ENCODE peak calls at places on chromosomes 6 and 20, in ten cellular contexts. One of them, this sample, is unnamed.

GRCh38 chr6:109702797-109703196 is 11.7 kb downstream of the FIG4 start:
- DNase-seq in stimulated activated CD8-positive, alpha-beta memory T cell treated with anti-CD3 and anti-CD28 coated beads, Interleukin-7, amount 100 ng/mL, for 24 hours: no peak
- DNase-seq in activated T-helper 2 cell treated with anti-CD3 and anti-CD28 coated beads, Interferon-gamma antibody, Interleukin-2, Interleukin-4, amounts not matched to agents 10 μg/mL and 5 μg/mL and 100 μg/mL, durations not matched to agents 14 hours and 24 hours and 36 hours: no peak
- DNase-seq in left colon: no peak
- DNase-seq in stimulated activated naive CD4-positive, alpha-beta T cell: no peak
- DNase-seq in skeletal muscle cell: no peak
- DNase-seq in type B pancreatic cell: no peak
- DNase-seq in effector CD4-positive, alpha-beta T cell: no peak
- DNase-seq in hippocampal formation: no peak
- DNase-seq in AG08396: no peak
- DNase-seq in this sample: no peak

GRCh38 chr6:157644043-157644810 is 178.8 kb upstream of the SNX9 start:
- DNase-seq in stimulated activated CD8-positive, alpha-beta memory T cell treated with anti-CD3 and anti-CD28 coated beads, Interleukin-7, amount 100 ng/mL, for 24 hours: no peak
- DNase-seq in activated T-helper 2 cell treated with anti-CD3 and anti-CD28 coated beads, Interferon-gamma antibody, Interleukin-2, Interleukin-4, amounts not matched to agents 10 μg/mL and 5 μg/mL and 100 μg/mL, durations not matched to agents 14 hours and 24 hours and 36 hours: no peak
- DNase-seq in left colon: no peak
- DNase-seq in stimulated activated naive CD4-positive, alpha-beta T cell: no peak
- DNase-seq in skeletal muscle cell: no peak
- DNase-seq in type B pancreatic cell: no peak
- DNase-seq in effector CD4-positive, alpha-beta T cell: no peak
- DNase-seq in hippocampal formation: no peak
- DNase-seq in AG08396: peak
- DNase-seq in this sample: peak

GRCh38 chr6:145539831-145540230 is 195.5 kb downstream of the EPM2A start:
- DNase-seq in stimulated activated CD8-positive, alpha-beta memory T cell treated with anti-CD3 and anti-CD28 coated beads, Interleukin-7, amount 100 ng/mL, for 24 hours: no peak
- DNase-seq in activated T-helper 2 cell treated with anti-CD3 and anti-CD28 coated beads, Interferon-gamma antibody, Interleukin-2, Interleukin-4, amounts not matched to agents 10 μg/mL and 5 μg/mL and 100 μg/mL, durations not matched to agents 14 hours and 24 hours and 36 hours: no peak
- DNase-seq in left colon: no peak
- DNase-seq in stimulated activated naive CD4-positive, alpha-beta T cell: no peak
- DNase-seq in skeletal muscle cell: no peak
- DNase-seq in type B pancreatic cell: no peak
- DNase-seq in effector CD4-positive, alpha-beta T cell: no peak
- DNase-seq in hippocampal formation: no peak
- DNase-seq in AG08396: no peak
- DNase-seq in this sample: no peak

GRCh38 chr6:153944197-153944596 is 94.8 kb upstream of the OPRM1 start:
- DNase-seq in stimulated activated CD8-positive, alpha-beta memory T cell treated with anti-CD3 and anti-CD28 coated beads, Interleukin-7, amount 100 ng/mL, for 24 hours: no peak
- DNase-seq in activated T-helper 2 cell treated with anti-CD3 and anti-CD28 coated beads, Interferon-gamma antibody, Interleukin-2, Interleukin-4, amounts not matched to agents 10 μg/mL and 5 μg/mL and 100 μg/mL, durations not matched to agents 14 hours and 24 hours and 36 hours: no peak
- DNase-seq in left colon: no peak
- DNase-seq in stimulated activated naive CD4-positive, alpha-beta T cell: no peak
- DNase-seq in skeletal muscle cell: no peak
- DNase-seq in type B pancreatic cell: no peak
- DNase-seq in effector CD4-positive, alpha-beta T cell: no peak
- DNase-seq in hippocampal formation: no peak
- DNase-seq in AG08396: no peak
- DNase-seq in this sample: no peak

GRCh38 chr20:52313335-52313963 is 121.9 kb upstream of the ZFP64 start:
- DNase-seq in stimulated activated CD8-positive, alpha-beta memory T cell treated with anti-CD3 and anti-CD28 coated beads, Interleukin-7, amount 100 ng/mL, for 24 hours: no peak
- DNase-seq in activated T-helper 2 cell treated with anti-CD3 and anti-CD28 coated beads, Interferon-gamma antibody, Interleukin-2, Interleukin-4, amounts not matched to agents 10 μg/mL and 5 μg/mL and 100 μg/mL, durations not matched to agents 14 hours and 24 hours and 36 hours: no peak
- DNase-seq in left colon: no peak
- DNase-seq in stimulated activated naive CD4-positive, alpha-beta T cell: no peak
- DNase-seq in skeletal muscle cell: no peak
- DNase-seq in type B pancreatic cell: no peak
- DNase-seq in effector CD4-positive, alpha-beta T cell: no peak
- DNase-seq in hippocampal formation: peak
- DNase-seq in AG08396: peak
- DNase-seq in this sample: no peak

GRCh38 chr6:5967594-5967993 is 39.1 kb downstream of the NRN1 start:
- DNase-seq in stimulated activated CD8-positive, alpha-beta memory T cell treated with anti-CD3 and anti-CD28 coated beads, Interleukin-7, amount 100 ng/mL, for 24 hours: no peak
- DNase-seq in activated T-helper 2 cell treated with anti-CD3 and anti-CD28 coated beads, Interferon-gamma antibody, Interleukin-2, Interleukin-4, amounts not matched to agents 10 μg/mL and 5 μg/mL and 100 μg/mL, durations not matched to agents 14 hours and 24 hours and 36 hours: no peak
- DNase-seq in left colon: no peak
- DNase-seq in stimulated activated naive CD4-positive, alpha-beta T cell: no peak
- DNase-seq in skeletal muscle cell: no peak
- DNase-seq in type B pancreatic cell: no peak
- DNase-seq in effector CD4-positive, alpha-beta T cell: no peak
- DNase-seq in hippocampal formation: no peak
- DNase-seq in AG08396: no peak
- DNase-seq in this sample: no peak

GRCh38 chr6:43020847-43021246 is 576 bp upstream of the RRP36 start:
- DNase-seq in stimulated activated CD8-positive, alpha-beta memory T cell treated with anti-CD3 and anti-CD28 coated beads, Interleukin-7, amount 100 ng/mL, for 24 hours: no peak
- DNase-seq in activated T-helper 2 cell treated with anti-CD3 and anti-CD28 coated beads, Interferon-gamma antibody, Interleukin-2, Interleukin-4, amounts not matched to agents 10 μg/mL and 5 μg/mL and 100 μg/mL, durations not matched to agents 14 hours and 24 hours and 36 hours: no peak
- DNase-seq in left colon: no peak
- DNase-seq in stimulated activated naive CD4-positive, alpha-beta T cell: no peak
- DNase-seq in skeletal muscle cell: no peak
- DNase-seq in type B pancreatic cell: no peak
- DNase-seq in effector CD4-positive, alpha-beta T cell: no peak
- DNase-seq in hippocampal formation: no peak
- DNase-seq in AG08396: peak
- DNase-seq in this sample: no peak

GRCh38 chr6:96837138-96837971 is at the start of gene GPR63:
- DNase-seq in stimulated activated CD8-positive, alpha-beta memory T cell treated with anti-CD3 and anti-CD28 coated beads, Interleukin-7, amount 100 ng/mL, for 24 hours: peak
- DNase-seq in activated T-helper 2 cell treated with anti-CD3 and anti-CD28 coated beads, Interferon-gamma antibody, Interleukin-2, Interleukin-4, amounts not matched to agents 10 μg/mL and 5 μg/mL and 100 μg/mL, durations not matched to agents 14 hours and 24 hours and 36 hours: peak
- DNase-seq in left colon: peak
- DNase-seq in stimulated activated naive CD4-positive, alpha-beta T cell: peak
- DNase-seq in skeletal muscle cell: peak
- DNase-seq in type B pancreatic cell: peak
- DNase-seq in effector CD4-positive, alpha-beta T cell: peak
- DNase-seq in hippocampal formation: peak
- DNase-seq in AG08396: peak
- DNase-seq in this sample: no peak

GRCh38 chr6:35955071-35955470 is 34.2 kb upstream of the SRPK1 start:
- DNase-seq in stimulated activated CD8-positive, alpha-beta memory T cell treated with anti-CD3 and anti-CD28 coated beads, Interleukin-7, amount 100 ng/mL, for 24 hours: no peak
- DNase-seq in activated T-helper 2 cell treated with anti-CD3 and anti-CD28 coated beads, Interferon-gamma antibody, Interleukin-2, Interleukin-4, amounts not matched to agents 10 μg/mL and 5 μg/mL and 100 μg/mL, durations not matched to agents 14 hours and 24 hours and 36 hours: no peak
- DNase-seq in left colon: no peak
- DNase-seq in stimulated activated naive CD4-positive, alpha-beta T cell: no peak
- DNase-seq in skeletal muscle cell: no peak
- DNase-seq in type B pancreatic cell: no peak
- DNase-seq in effector CD4-positive, alpha-beta T cell: no peak
- DNase-seq in hippocampal formation: no peak
- DNase-seq in AG08396: no peak
- DNase-seq in this sample: no peak

GRCh38 chr6:138107752-138108592 is 753 bp upstream of the PERP start:
- DNase-seq in stimulated activated CD8-positive, alpha-beta memory T cell treated with anti-CD3 and anti-CD28 coated beads, Interleukin-7, amount 100 ng/mL, for 24 hours: no peak
- DNase-seq in activated T-helper 2 cell treated with anti-CD3 and anti-CD28 coated beads, Interferon-gamma antibody, Interleukin-2, Interleukin-4, amounts not matched to agents 10 μg/mL and 5 μg/mL and 100 μg/mL, durations not matched to agents 14 hours and 24 hours and 36 hours: no peak
- DNase-seq in left colon: peak
- DNase-seq in stimulated activated naive CD4-positive, alpha-beta T cell: no peak
- DNase-seq in skeletal muscle cell: no peak
- DNase-seq in type B pancreatic cell: no peak
- DNase-seq in effector CD4-positive, alpha-beta T cell: no peak
- DNase-seq in hippocampal formation: no peak
- DNase-seq in AG08396: no peak
- DNase-seq in this sample: no peak

GRCh38 chr6:111564482-111564945 is 41.2 kb downstream of the TRAF3IP2 start:
- DNase-seq in stimulated activated CD8-positive, alpha-beta memory T cell treated with anti-CD3 and anti-CD28 coated beads, Interleukin-7, amount 100 ng/mL, for 24 hours: no peak
- DNase-seq in activated T-helper 2 cell treated with anti-CD3 and anti-CD28 coated beads, Interferon-gamma antibody, Interleukin-2, Interleukin-4, amounts not matched to agents 10 μg/mL and 5 μg/mL and 100 μg/mL, durations not matched to agents 14 hours and 24 hours and 36 hours: no peak
- DNase-seq in left colon: no peak
- DNase-seq in stimulated activated naive CD4-positive, alpha-beta T cell: no peak
- DNase-seq in skeletal muscle cell: peak
- DNase-seq in type B pancreatic cell: no peak
- DNase-seq in effector CD4-positive, alpha-beta T cell: no peak
- DNase-seq in hippocampal formation: no peak
- DNase-seq in AG08396: peak
- DNase-seq in this sample: no peak

GRCh38 chr20:46550441-46550840 is at the start of gene OCSTAMP:
- DNase-seq in stimulated activated CD8-positive, alpha-beta memory T cell treated with anti-CD3 and anti-CD28 coated beads, Interleukin-7, amount 100 ng/mL, for 24 hours: no peak
- DNase-seq in activated T-helper 2 cell treated with anti-CD3 and anti-CD28 coated beads, Interferon-gamma antibody, Interleukin-2, Interleukin-4, amounts not matched to agents 10 μg/mL and 5 μg/mL and 100 μg/mL, durations not matched to agents 14 hours and 24 hours and 36 hours: no peak
- DNase-seq in left colon: no peak
- DNase-seq in stimulated activated naive CD4-positive, alpha-beta T cell: no peak
- DNase-seq in skeletal muscle cell: no peak
- DNase-seq in type B pancreatic cell: no peak
- DNase-seq in effector CD4-positive, alpha-beta T cell: no peak
- DNase-seq in hippocampal formation: no peak
- DNase-seq in AG08396: no peak
- DNase-seq in this sample: no peak

GRCh38 chr6:89284081-89284480 is 31.0 kb downstream of the GABRR2 start:
- DNase-seq in stimulated activated CD8-positive, alpha-beta memory T cell treated with anti-CD3 and anti-CD28 coated beads, Interleukin-7, amount 100 ng/mL, for 24 hours: no peak
- DNase-seq in activated T-helper 2 cell treated with anti-CD3 and anti-CD28 coated beads, Interferon-gamma antibody, Interleukin-2, Interleukin-4, amounts not matched to agents 10 μg/mL and 5 μg/mL and 100 μg/mL, durations not matched to agents 14 hours and 24 hours and 36 hours: no peak
- DNase-seq in left colon: no peak
- DNase-seq in stimulated activated naive CD4-positive, alpha-beta T cell: no peak
- DNase-seq in skeletal muscle cell: no peak
- DNase-seq in type B pancreatic cell: no peak
- DNase-seq in effector CD4-positive, alpha-beta T cell: no peak
- DNase-seq in hippocampal formation: no peak
- DNase-seq in AG08396: no peak
- DNase-seq in this sample: no peak